ENCODE peak calls at places on chromosomes 11 and 22, in five cellular contexts. X is amniotic stem cell, E is midbrain, P is AG20443, R is KG1. Q is an unnamed sample.

GRCh38 chr11:114738954-114739353 is 60.6 kb downstream of the NXPE2 start:
- DNase-seq in X (no peak), E (peak), P (peak), R (peak), Q (peak)

GRCh38 chr11:86511086-86511551 is 136.4 kb downstream of the CCDC81 start:
- DNase-seq in X (peak), E (no peak), P (no peak), R (no peak), Q (no peak)

GRCh38 chr11:126153999-126154398 is 57.5 kb downstream of the RPUSD4 start:
- DNase-seq in X (no peak), E (no peak), P (peak), R (no peak), Q (no peak)

GRCh38 chr22:21025266-21025665 is 7.1 kb downstream of the SLC7A4 start:
- DNase-seq in X (no peak), E (no peak), P (no peak), R (no peak), Q (no peak)

GRCh38 chr11:121157756-121158155 is 56.7 kb downstream of the TECTA start:
- DNase-seq in X (no peak), E (no peak), P (no peak), R (no peak), Q (no peak)

GRCh38 chr22:32473388-32473952 is 1.1 kb upstream of the FBXO7 start:
- DNase-seq in X (peak), E (peak), P (peak), R (peak), Q (peak)

GRCh38 chr22:35431483-35432205 is 31.7 kb downstream of the MCM5 start:
- DNase-seq in X (no peak), E (no peak), P (no peak), R (no peak), Q (no peak)

GRCh38 chr11:76685841-76686240 is 15.3 kb upstream of the LRRC32 start:
- DNase-seq in X (no peak), E (no peak), P (no peak), R (no peak), Q (no peak)

GRCh38 chr11:26551186-26551801 is 20.8 kb downstream of the MUC15 start:
- DNase-seq in X (no peak), E (no peak), P (no peak), R (no peak), Q (no peak)